ENCODE peak calls at places on chromosomes 11 and 22, in ten cellular contexts. N, B, C, E, O, V, Q, S, P and X are unnamed samples.

GRCh38 chr22:19896665-19897355 is 42.1 kb upstream of the GNB1L start:
- DNase-seq in C (no peak), V (no peak), B (peak; percentile 21), O (no peak), P (no peak), S (no peak), E (no peak), Q (no peak), N (no peak), X (no peak)

GRCh38 chr11:30016588-30017363 is at the start of gene KCNA4:
- DNase-seq in P (peak; percentile 37), S (peak; percentile 75), C (no peak), B (no peak), E (no peak), Q (peak; percentile 49), N (no peak), V (peak; percentile 7), O (no peak), X (peak; percentile 48)

GRCh38 chr11:1519028-1519736 is 32.6 kb upstream of the MOB2 start:
- DNase-seq in O (no peak), V (no peak), Q (peak; percentile 1), E (no peak), S (no peak), N (no peak), P (no peak), B (no peak), C (no peak), X (no peak)

GRCh38 chr11:67389477-67389876 is 2.3 kb upstream of the RAD9A start:
- DNase-seq in S (no peak), E (no peak), N (no peak), O (no peak), B (peak; percentile 27), P (no peak), Q (no peak), C (peak; percentile 27), V (no peak), X (peak; percentile 23)

GRCh38 chr11:12209096-12209495 is 98.7 kb downstream of the MICAL2 start:
- DNase-seq in E (no peak), B (no peak), O (no peak), N (no peak), C (no peak), V (no peak), Q (no peak), S (no peak), P (no peak), X (no peak)

GRCh38 chr11:89487016-89487415 is 4.2 kb downstream of the NOX4 start:
- DNase-seq in N (no peak), S (no peak), E (no peak), V (no peak), P (no peak), C (no peak), Q (no peak), B (no peak), O (no peak), X (no peak)

GRCh38 chr11:116168459-116168787 is 604.4 kb downstream of the BUD13 start:
- DNase-seq in Q (no peak), S (no peak), C (no peak), E (no peak), B (no peak), N (no peak), P (no peak), O (no peak), V (no peak), X (no peak)

GRCh38 chr11:86484164-86484794 is 109.6 kb downstream of the CCDC81 start:
- DNase-seq in V (no peak), N (peak; percentile 92), C (peak; percentile 83), B (no peak), S (peak; percentile 90), P (no peak), E (no peak), O (peak; percentile 82), Q (peak; percentile 75), X (no peak)

GRCh38 chr22:37870273-37870672 is 21.1 kb downstream of the EIF3L start:
- DNase-seq in V (no peak), N (no peak), S (no peak), Q (no peak), O (no peak), B (no peak), E (no peak), P (no peak), C (no peak), X (no peak)

GRCh38 chr22:35437038-35437437 is 37.1 kb downstream of the MCM5 start:
- DNase-seq in O (peak; percentile 44), E (no peak), Q (no peak), S (peak; percentile 24), N (peak; percentile 37), C (peak; percentile 7), V (no peak), B (no peak), P (no peak), X (peak; percentile 8)

GRCh38 chr11:9210224-9210921 is 54.8 kb downstream of the DENND5A start:
- DNase-seq in S (no peak), E (no peak), C (no peak), P (no peak), O (no peak), V (no peak), Q (no peak), N (no peak), B (no peak), X (no peak)

GRCh38 chr22:46320716-46321386 is 14.7 kb upstream of the TRMU start:
- DNase-seq in V (no peak), S (no peak), P (no peak), C (no peak), N (no peak), Q (peak; percentile 7), O (no peak), B (no peak), E (no peak), X (no peak)

GRCh38 chr22:22770280-22770871 is 117.2 kb upstream of the IGLL5 start:
- DNase-seq in S (peak; percentile 56), B (no peak), E (peak; percentile 27), Q (peak; percentile 27), C (peak; percentile 44), N (peak; percentile 22), P (no peak), O (peak; percentile 10), V (no peak), X (peak; percentile 15)

GRCh38 chr22:49462795-49463194 is 364.9 kb downstream of the BRD1 start:
- DNase-seq in N (no peak), P (no peak), E (no peak), B (no peak), Q (no peak), V (no peak), O (no peak), C (no peak), S (no peak), X (no peak)

GRCh38 chr22:45612451-45612901 is 59.2 kb upstream of the ATXN10 start:
- DNase-seq in E (no peak), B (no peak), N (no peak), O (peak; percentile 53), P (no peak), S (peak; percentile 85), V (no peak), C (no peak), Q (peak; percentile 64), X (no peak)

GRCh38 chr22:42473484-42474193 is 41.4 kb upstream of the NFAM1 start:
- DNase-seq in C (peak; percentile 62), E (no peak), N (peak; percentile 45), P (peak; percentile 48), S (peak; percentile 66), B (no peak), V (no peak), O (peak; percentile 24), Q (no peak), X (peak; percentile 34)

GRCh38 chr11:92314499-92314898 is 89.9 kb downstream of the FAT3 start:
- DNase-seq in S (no peak), N (peak; percentile 15), B (no peak), E (no peak), Q (no peak), P (no peak), C (no peak), O (no peak), V (peak; percentile 2), X (no peak)

GRCh38 chr11:8233691-8234424 is 29.8 kb downstream of the LMO1 start:
- DNase-seq in C (peak; percentile 73), S (peak; percentile 69), N (peak; percentile 44), O (peak; percentile 95), P (no peak), Q (no peak), B (no peak), V (no peak), E (no peak), X (no peak)

GRCh38 chr11:118291453-118291852 is 13.1 kb upstream of the CD3E start:
- DNase-seq in C (no peak), V (no peak), Q (no peak), B (no peak), N (no peak), O (no peak), E (no peak), S (no peak), P (no peak), X (no peak)

GRCh38 chr11:117973446-117973922 is 12.7 kb upstream of the IL10RA start:
- DNase-seq in Q (no peak), N (no peak), C (no peak), O (no peak), E (no peak), S (peak; percentile 0), P (no peak), B (no peak), V (no peak), X (no peak)